ENCODE peak calls at places on chromosome 9, in eight cellular contexts. S is NCI-H1092; Y is NCI-H69; C is stimulated activated CD8-positive, alpha-beta memory T cell treated with anti-CD3 and anti-CD28 coated beads, Interleukin-15, amount 100 ng/mL, for 4 hours; K is SHP77 treated with DMSO at 0.1 percent for 48 hours; Q is activated CD4-positive, alpha-beta T cell treated with anti-CD3 and anti-CD28 coated beads for 36 hours; Z is ascending aorta; G is stimulated activated CD4-positive, alpha-beta T cell treated with anti-CD3 and anti-CD28 coated beads, Interleukin-15, amount 100 ng/mL, for 24 hours. N is an unnamed sample.

GRCh38 chr9:21030389-21031035 is 928 bp downstream of the HACD4 start:
- DNase-seq in S (no peak), Y (peak; percentile 35), K (no peak), C (no peak), G (no peak), Z (no peak), Q (peak; percentile 46), N (no peak)

GRCh38 chr9:132752877-132753592 is 82.8 kb downstream of the GTF3C4 start:
- DNase-seq in C (no peak), Y (no peak), G (no peak), Q (no peak), Z (no peak), S (no peak), K (no peak), N (no peak)

GRCh38 chr9:89497181-89497963 is 541 bp downstream of the SEMA4D start:
- DNase-seq in Z (no peak), S (no peak), C (no peak), Q (peak; percentile 45), G (no peak), Y (peak; percentile 62), K (no peak), N (no peak)

GRCh38 chr9:99076483-99077171 is 28.3 kb upstream of the TGFBR1 start:
- DNase-seq in K (no peak), Y (no peak), S (no peak), Z (no peak), G (peak; percentile 28), C (peak; percentile 26), Q (peak; percentile 39), N (no peak)

GRCh38 chr9:111272571-111272970 is 57.5 kb downstream of the OR2K2 start:
- DNase-seq in Y (no peak), C (no peak), K (no peak), G (no peak), Q (no peak), Z (no peak), S (no peak), N (no peak)

GRCh38 chr9:100554935-100555401 is 22.9 kb upstream of the CAVIN4 start:
- DNase-seq in K (no peak), Y (no peak), G (no peak), Z (no peak), S (no peak), C (no peak), Q (no peak), N (no peak)

GRCh38 chr9:114588150-114588663 is 638 bp downstream of the ATP6V1G1 start:
- DNase-seq in C (no peak), Y (peak; percentile 34), S (no peak), Q (peak; percentile 36), Z (no peak), G (peak; percentile 32), K (no peak), N (no peak)

GRCh38 chr9:5869315-5870019 is 21.2 kb upstream of the MLANA start:
- DNase-seq in G (peak; percentile 48), Q (peak; percentile 61), S (no peak), Y (no peak), K (no peak), C (no peak), Z (no peak), N (no peak)

GRCh38 chr9:22098636-22099332 is 89.7 kb upstream of the CDKN2B start:
- DNase-seq in S (no peak), K (no peak), Y (no peak), C (no peak), Q (no peak), Z (no peak), G (no peak), N (no peak)

GRCh38 chr9:87157366-87158031 is 210.2 kb upstream of the GAS1 start:
- DNase-seq in Q (no peak), S (no peak), Z (peak; percentile 71), K (no peak), C (no peak), Y (no peak), G (no peak), N (no peak)

GRCh38 chr9:128689820-128690683 is 1.0 kb downstream of the SET start:
- DNase-seq in S (peak; percentile 11), G (peak; percentile 58), K (no peak), Q (peak; percentile 71), Z (peak; percentile 69), C (peak; percentile 37), Y (peak; percentile 89), N (no peak)

GRCh38 chr9:33329117-33329563 is 38.8 kb downstream of the NFX1 start:
- DNase-seq in S (no peak), Y (no peak), G (no peak), K (no peak), C (no peak), Z (peak; percentile 76), Q (no peak), N (no peak)

GRCh38 chr9:108184941-108185340 is 670.8 kb downstream of the ACTL7B start:
- DNase-seq in S (no peak), C (no peak), G (no peak), Z (peak; percentile 66), K (no peak), Y (no peak), Q (no peak), N (no peak)

GRCh38 chr9:98457696-98458370 is 202.4 kb upstream of the TBC1D2 start:
- DNase-seq in Z (no peak), Q (no peak), Y (no peak), C (no peak), S (no peak), G (no peak), K (no peak), N (no peak)

GRCh38 chr9:84361645-84362044 is 21.1 kb upstream of the SLC28A3 start:
- DNase-seq in S (no peak), Z (no peak), Y (no peak), C (no peak), K (no peak), G (no peak), Q (no peak), N (no peak)

GRCh38 chr9:2026181-2026580 is 11.0 kb downstream of the SMARCA2 start:
- DNase-seq in K (no peak), Z (no peak), S (no peak), C (no peak), Y (no peak), G (no peak), Q (no peak), N (no peak)

GRCh38 chr9:97319380-97319779 is 11.9 kb downstream of the CCDC180 start:
- DNase-seq in C (no peak), K (no peak), Q (no peak), Z (no peak), Y (no peak), G (no peak), S (no peak), N (no peak)

GRCh38 chr9:33458444-33458843 is 11.1 kb upstream of the AQP3 start:
- DNase-seq in S (no peak), C (peak; percentile 67), G (peak; percentile 75), Q (peak; percentile 73), Z (no peak), Y (peak; percentile 42), K (no peak), N (no peak)

GRCh38 chr9:127116946-127117345 is 5.5 kb downstream of the ANGPTL2 start:
- DNase-seq in Z (no peak), Q (no peak), G (no peak), S (no peak), K (no peak), C (no peak), Y (no peak), N (no peak)